ENCODE peak calls at places on chromosomes 2 and 18, in five cellular contexts. K is NCI-H748 treated with DMSO at 0.1 percent for 48 hours, O is left lobe of liver, N is BE2C, T is HuH-7. M is an unnamed sample.

GRCh38 chr2:210965472-210965871 is 409.1 kb downstream of the CPS1 start:
- DNase-seq in K (no peak), O (no peak), N (no peak), T (no peak), M (no peak)

GRCh38 chr2:69280017-69280671 is 106.9 kb downstream of the GFPT1 start:
- DNase-seq in K (no peak), O (no peak), N (no peak), T (no peak), M (no peak)

GRCh38 chr18:26133652-26134051 is at the start of gene PSMA8:
- DNase-seq in K (no peak), O (no peak), N (no peak), T (no peak), M (no peak)

GRCh38 chr2:164860694-164861042 is 19.0 kb upstream of the COBLL1 start:
- DNase-seq in K (no peak), O (no peak), N (no peak), T (no peak), M (no peak)

GRCh38 chr18:63422862-63423304 is 607 bp upstream of the VPS4B start:
- DNase-seq in K (no peak), O (no peak), N (no peak), T (no peak), M (no peak)

GRCh38 chr2:37875332-37875976 is 49.6 kb upstream of the RMDN2 start:
- DNase-seq in K (no peak), O (no peak), N (no peak), T (no peak), M (no peak)

GRCh38 chr18:58858591-58859468 is 5.8 kb upstream of the ZNF532 start:
- DNase-seq in K (no peak), O (no peak), N (no peak), T (no peak), M (no peak)

GRCh38 chr2:220410296-220410695 is 782.9 kb downstream of the SLC4A3 start:
- DNase-seq in K (no peak), O (no peak), N (no peak), T (no peak), M (no peak)

GRCh38 chr2:203708846-203709815 is 2.7 kb downstream of the CD28 start:
- DNase-seq in K (no peak), O (no peak), N (no peak), T (no peak), M (no peak)

GRCh38 chr2:145258903-145259579 is 739.1 kb upstream of the ZEB2 start:
- DNase-seq in K (no peak), O (no peak), N (no peak), T (no peak), M (no peak)

GRCh38 chr2:113282747-113283533 is 4.2 kb upstream of the PAX8 start:
- DNase-seq in K (no peak), O (peak; percentile 96), N (no peak), T (peak; percentile 84), M (peak; percentile 24)

GRCh38 chr2:80154231-80154915 is 150.2 kb downstream of the LRRTM1 start:
- DNase-seq in K (no peak), O (no peak), N (no peak), T (no peak), M (no peak)

GRCh38 chr2:43005975-43006833 is 213.8 kb upstream of the HAAO start:
- DNase-seq in K (no peak), O (no peak), N (no peak), T (no peak), M (no peak)

GRCh38 chr18:22711381-22711717 is 221.8 kb upstream of the RBBP8 start:
- DNase-seq in K (no peak), O (no peak), N (no peak), T (no peak), M (no peak)

GRCh38 chr2:85926931-85927527 is 38.2 kb upstream of the ST3GAL5 start:
- DNase-seq in K (no peak), O (no peak), N (no peak), T (no peak), M (no peak)

GRCh38 chr2:192298664-192299063 is 103.9 kb upstream of the TMEFF2 start:
- DNase-seq in K (no peak), O (no peak), N (no peak), T (no peak), M (no peak)

GRCh38 chr18:79681484-79682387 is 2.1 kb downstream of the CTDP1 start:
- DNase-seq in K (no peak), O (no peak), N (no peak), T (no peak), M (no peak)

GRCh38 chr2:20641123-20641985 is 9.5 kb downstream of the HS1BP3 start:
- DNase-seq in K (no peak), O (no peak), N (no peak), T (no peak), M (no peak)

M was measured in HEK293T.